ENCODE peak calls at places on chromosomes 12 and 14, in six cellular contexts. J, G, O, C, M and H are unnamed samples.

GRCh38 chr12:65616022-65616421 is 208.3 kb upstream of the HMGA2 start:
- DNase-seq in J (no peak), G (no peak), O (no peak), C (no peak), M (no peak), H (no peak)

GRCh38 chr14:21382886-21383847 is 652 bp downstream of the SUPT16H start:
- DNase-seq in J (peak; percentile 30), G (peak; percentile 49), O (peak; percentile 53), C (peak; percentile 60), M (peak; percentile 49), H (peak; percentile 9)

GRCh38 chr12:1800646-1801284 is 19.6 kb upstream of the LRTM2 start:
- DNase-seq in J (no peak), G (no peak), O (peak; percentile 36), C (peak; percentile 43), M (no peak), H (no peak)

GRCh38 chr12:2334291-2335088 is 281.7 kb downstream of the CACNA1C start:
- DNase-seq in J (no peak), G (no peak), O (no peak), C (no peak), M (no peak), H (no peak)

GRCh38 chr12:109857715-109858114 is 22.6 kb downstream of the GLTP start:
- DNase-seq in J (no peak), G (no peak), O (no peak), C (no peak), M (no peak), H (no peak)

GRCh38 chr12:11705010-11705409 is 55.5 kb downstream of the ETV6 start:
- DNase-seq in J (peak; percentile 56), G (no peak), O (no peak), C (peak; percentile 72), M (peak; percentile 99), H (peak; percentile 96)

GRCh38 chr12:65834146-65834935 is 10.1 kb downstream of the HMGA2 start:
- DNase-seq in J (no peak), G (no peak), O (no peak), C (no peak), M (no peak), H (no peak)

GRCh38 chr14:45199246-45199645 is 53.8 kb downstream of the MIS18BP1 start:
- DNase-seq in J (no peak), G (no peak), O (no peak), C (peak; percentile 37), M (peak; percentile 7), H (peak; percentile 23)

GRCh38 chr14:22521449-22522239 is 67.4 kb downstream of the DAD1 start:
- DNase-seq in J (no peak), G (peak; percentile 44), O (no peak), C (no peak), M (peak; percentile 66), H (no peak)

GRCh38 chr12:29286081-29286800 is 94.7 kb downstream of the ERGIC2 start:
- DNase-seq in J (peak; percentile 35), G (no peak), O (no peak), C (no peak), M (no peak), H (no peak)

GRCh38 chr12:124747426-124748161 is 116.1 kb downstream of the SCARB1 start:
- DNase-seq in J (peak; percentile 73), G (peak; percentile 51), O (no peak), C (peak; percentile 86), M (peak; percentile 100), H (peak; percentile 99)

GRCh38 chr12:42484996-42485395 is 104.5 kb downstream of the PRICKLE1 start:
- DNase-seq in J (no peak), G (no peak), O (no peak), C (peak; percentile 23), M (no peak), H (no peak)

GRCh38 chr14:105537580-105538474 is 11.4 kb downstream of the TMEM121 start:
- DNase-seq in J (no peak), G (peak; percentile 64), O (peak; percentile 55), C (no peak), M (no peak), H (no peak)

GRCh38 chr12:108418162-108418561 is 79.1 kb upstream of the CMKLR1 start:
- DNase-seq in J (no peak), G (no peak), O (no peak), C (peak; percentile 12), M (no peak), H (no peak)

GRCh38 chr12:124730455-124730932 is 133.2 kb downstream of the SCARB1 start:
- DNase-seq in J (no peak), G (no peak), O (peak; percentile 47), C (peak; percentile 85), M (peak; percentile 96), H (peak; percentile 92)

GRCh38 chr12:2138871-2139308 is 86.1 kb downstream of the CACNA1C start:
- DNase-seq in J (no peak), G (peak; percentile 48), O (no peak), C (no peak), M (peak; percentile 3), H (no peak)

GRCh38 chr12:53340398-53340797 is 4.2 kb upstream of the SP7 start:
- DNase-seq in J (no peak), G (no peak), O (no peak), C (no peak), M (no peak), H (no peak)

GRCh38 chr12:110582286-110583136 is 607 bp downstream of the PPTC7 start:
- DNase-seq in J (no peak), G (peak; percentile 73), O (peak; percentile 81), C (peak; percentile 35), M (peak; percentile 44), H (no peak)

GRCh38 chr14:31159682-31160296 is 47.8 kb downstream of the HECTD1 start:
- DNase-seq in J (no peak), G (peak; percentile 24), O (peak; percentile 56), C (peak; percentile 62), M (no peak), H (no peak)

GRCh38 chr12:107912421-107913004 is 138.0 kb downstream of the ASCL4 start:
- DNase-seq in J (no peak), G (peak; percentile 49), O (peak; percentile 66), C (peak; percentile 11), M (peak; percentile 9), H (peak; percentile 16)

GRCh38 chr12:19965196-19966038 is 402.9 kb upstream of the PDE3A start:
- DNase-seq in J (no peak), G (no peak), O (no peak), C (no peak), M (no peak), H (no peak)